ENCODE peak calls at places on chromosomes 7 and 10, in six cellular contexts. P is activated CD8-positive, alpha-beta memory T cell treated with anti-CD3 and anti-CD28 coated beads for 48 hours; G is NCI-H1417; E is SW480; S is Jurkat, Clone E6-1; Z is fibroblast of the aortic adventitia. X is an unnamed sample.

GRCh38 chr10:92850186-92850585 is 1.9 kb downstream of the EXOC6 start:
- DNase-seq in Z (no peak), S (no peak), E (peak), G (no peak), P (no peak), X (no peak)

GRCh38 chr10:3776796-3777571 is 8.0 kb downstream of the KLF6 start:
- DNase-seq in G (peak), P (no peak), S (peak), Z (peak), E (peak), X (peak)

GRCh38 chr10:132468651-132469050 is 68.9 kb upstream of the INPP5A start:
- DNase-seq in G (no peak), S (no peak), P (no peak), E (no peak), Z (no peak), X (no peak)

GRCh38 chr10:71241114-71241898 is 28.9 kb downstream of the UNC5B start:
- DNase-seq in E (no peak), S (no peak), Z (peak), G (no peak), P (no peak), X (no peak)

GRCh38 chr7:27199820-27200760 is at the start of gene HOXA13:
- DNase-seq in G (peak), Z (no peak), P (no peak), E (peak), S (peak), X (no peak)

GRCh38 chr7:116177009-116177408 is 33.3 kb upstream of the TES start:
- DNase-seq in G (no peak), P (no peak), S (no peak), E (no peak), Z (peak), X (no peak)

GRCh38 chr10:104032144-104032775 is 53.4 kb downstream of the COL17A1 start:
- DNase-seq in G (peak), Z (no peak), E (no peak), P (no peak), S (no peak), X (no peak)

GRCh38 chr7:44277391-44277790 is 48.0 kb downstream of the CAMK2B start:
- DNase-seq in P (no peak), S (no peak), Z (no peak), G (no peak), E (no peak), X (no peak)

GRCh38 chr7:100088621-100089457 is at the start of gene COPS6:
- DNase-seq in S (peak), E (peak), P (peak), G (peak), Z (peak), X (peak)

GRCh38 chr7:47690902-47691558 is 109.1 kb upstream of the TNS3 start:
- DNase-seq in P (no peak), E (no peak), S (no peak), Z (peak), G (no peak), X (no peak)

GRCh38 chr7:154914580-154915380 is 88.1 kb downstream of the PAXIP1 start:
- DNase-seq in E (no peak), P (no peak), Z (no peak), G (peak), S (no peak), X (no peak)

GRCh38 chr7:130804156-130804708 is 70.2 kb upstream of the KLF14 start:
- DNase-seq in S (no peak), G (no peak), Z (no peak), P (no peak), E (no peak), X (no peak)

GRCh38 chr7:98163269-98163668 is 48.0 kb upstream of the BHLHA15 start:
- DNase-seq in E (no peak), P (no peak), G (no peak), S (no peak), Z (no peak), X (no peak)

GRCh38 chr7:137469191-137469811 is 125.8 kb upstream of the PTN start:
- DNase-seq in P (no peak), S (no peak), E (no peak), Z (no peak), G (no peak), X (no peak)

GRCh38 chr7:100825760-100826545 is 1.4 kb downstream of the EPHB4 start:
- DNase-seq in G (peak), P (no peak), E (peak), Z (peak), S (no peak), X (no peak)

GRCh38 chr10:97499561-97500296 is 1.0 kb downstream of the UBTD1 start:
- DNase-seq in P (no peak), G (peak), Z (peak), E (no peak), S (no peak), X (peak)

GRCh38 chr7:132134814-132135445 is 441.3 kb downstream of the PLXNA4 start:
- DNase-seq in S (no peak), G (no peak), E (no peak), Z (no peak), P (no peak), X (no peak)

GRCh38 chr7:119982884-119983283 is 290.1 kb upstream of the KCND2 start:
- DNase-seq in S (no peak), Z (no peak), P (no peak), G (no peak), E (no peak), X (no peak)

GRCh38 chr10:11476035-11476434 is 135.4 kb downstream of the USP6NL start:
- DNase-seq in P (no peak), Z (peak), E (no peak), S (no peak), G (no peak), X (no peak)

GRCh38 chr7:2181077-2181854 is 51.5 kb downstream of the MAD1L1 start:
- DNase-seq in S (no peak), G (no peak), E (no peak), P (no peak), Z (no peak), X (no peak)

GRCh38 chr10:16732376-16732775 is 84.8 kb downstream of the RSU1 start:
- DNase-seq in E (no peak), Z (no peak), P (no peak), S (no peak), G (no peak), X (no peak)

GRCh38 chr7:128845475-128845874 is 15.3 kb downstream of the FLNC start:
- DNase-seq in P (no peak), S (no peak), Z (no peak), G (no peak), E (no peak), X (no peak)